ENCODE peak calls at places on chromosomes 5 and 9, in six cellular contexts. M is IMR-90, A is heart left ventricle, H is foreskin keratinocyte, O is AG04450, B is DND-41. D is an unnamed sample.

GRCh38 chr5:45686620-45687019 is 9.6 kb downstream of the HCN1 start:
- DNase-seq in H (no peak), M (no peak), O (no peak), B (no peak), A (no peak), D (no peak)

GRCh38 chr5:143338658-143339366 is 64.7 kb downstream of the NR3C1 start:
- DNase-seq in O (no peak), H (peak; percentile 85), B (no peak), A (no peak), M (peak; percentile 82), D (peak; percentile 48)

GRCh38 chr5:20359377-20359776 is 371.4 kb upstream of the CDH18 start:
- DNase-seq in A (no peak), O (no peak), H (no peak), B (no peak), M (no peak), D (no peak)

GRCh38 chr9:115694014-115694413 is 459.6 kb upstream of the PAPPA start:
- DNase-seq in O (peak; percentile 78), H (peak; percentile 59), B (no peak), A (no peak), M (peak; percentile 93), D (no peak)

GRCh38 chr5:126395198-126395597 is 28.0 kb upstream of the GRAMD2B start:
- DNase-seq in O (no peak), M (peak; percentile 73), H (peak; percentile 81), A (no peak), B (no peak), D (no peak)

GRCh38 chr9:130689937-130690700 is 3.5 kb upstream of the EXOSC2 start:
- DNase-seq in H (peak; percentile 92), A (peak; percentile 49), M (peak; percentile 94), O (peak; percentile 90), B (no peak), D (peak; percentile 81)

GRCh38 chr5:50807661-50808060 is 141.2 kb downstream of the PARP8 start:
- DNase-seq in M (peak; percentile 16), B (no peak), H (peak; percentile 97), O (no peak), A (no peak), D (peak; percentile 82)

GRCh38 chr5:39459091-39459490 is 34.3 kb upstream of the DAB2 start:
- DNase-seq in O (peak; percentile 54), A (no peak), H (no peak), M (peak; percentile 83), B (no peak), D (no peak)

GRCh38 chr5:109455598-109456096 is 45.9 kb upstream of the PJA2 start:
- DNase-seq in H (peak; percentile 100), M (peak; percentile 98), B (peak; percentile 44), O (peak; percentile 73), A (peak; percentile 39), D (peak; percentile 100)

GRCh38 chr5:38845555-38846378 is at the start of gene OSMR:
- DNase-seq in O (peak; percentile 97), H (peak; percentile 94), M (peak; percentile 98), B (no peak), A (peak; percentile 95), D (peak; percentile 88)

GRCh38 chr9:122777935-122778671 is 10.6 kb upstream of the OR5C1 start:
- DNase-seq in B (no peak), A (no peak), M (peak; percentile 79), H (peak; percentile 56), O (peak; percentile 68), D (peak; percentile 16)

GRCh38 chr9:107707419-107707837 is 217.9 kb upstream of the KLF4 start:
- DNase-seq in M (peak; percentile 97), A (no peak), O (peak; percentile 52), H (peak; percentile 93), B (no peak), D (no peak)

GRCh38 chr5:60595183-60595582 is 104.8 kb downstream of the DEPDC1B start:
- DNase-seq in A (no peak), B (no peak), M (no peak), H (no peak), O (no peak), D (no peak)

GRCh38 chr5:172076783-172077244 is 70.4 kb upstream of the FBXW11 start:
- DNase-seq in M (peak; percentile 48), A (no peak), H (peak; percentile 26), O (no peak), B (no peak), D (no peak)

GRCh38 chr5:124737651-124738050 is 8.8 kb downstream of the ZNF608 start:
- DNase-seq in B (no peak), H (no peak), M (no peak), O (no peak), A (no peak), D (no peak)

GRCh38 chr5:169354263-169354662 is 53.3 kb upstream of the SLIT3 start:
- DNase-seq in O (no peak), B (no peak), A (no peak), M (peak; percentile 53), H (peak; percentile 66), D (peak; percentile 49)

GRCh38 chr9:71285191-71285656 is 163.8 kb upstream of the TRPM3 start:
- DNase-seq in H (peak; percentile 46), A (no peak), M (peak; percentile 54), O (peak; percentile 33), B (peak; percentile 30), D (no peak)

GRCh38 chr9:129933709-129934586 is 98.7 kb downstream of the USP20 start:
- DNase-seq in H (no peak), M (peak; percentile 14), O (no peak), A (no peak), B (no peak), D (no peak)

GRCh38 chr5:123672067-123672466 is 160.1 kb downstream of the CSNK1G3 start:
- DNase-seq in M (peak; percentile 2), A (no peak), H (no peak), O (no peak), B (no peak), D (no peak)

GRCh38 chr5:50365615-50366251 is 75.4 kb downstream of the EMB start:
- DNase-seq in H (no peak), B (no peak), A (no peak), O (no peak), M (no peak), D (no peak)

GRCh38 chr5:15241216-15241821 is 258.7 kb upstream of the FBXL7 start:
- DNase-seq in M (peak; percentile 15), A (no peak), B (no peak), O (no peak), H (no peak), D (no peak)

GRCh38 chr9:6488395-6488794 is 75.4 kb downstream of the UHRF2 start:
- DNase-seq in B (no peak), A (no peak), M (no peak), H (no peak), O (no peak), D (no peak)

GRCh38 chr9:33921967-33922895 is 105.3 kb downstream of the UBE2R2 start:
- DNase-seq in H (no peak), M (no peak), O (no peak), A (no peak), B (peak; percentile 46), D (no peak)

GRCh38 chr5:132024789-132025402 is 13.4 kb upstream of the ACSL6 start:
- DNase-seq in H (no peak), A (no peak), M (no peak), B (no peak), O (no peak), D (no peak)

GRCh38 chr9:89154651-89155336 is 23.8 kb downstream of the SHC3 start:
- DNase-seq in A (no peak), M (peak; percentile 96), B (no peak), O (peak; percentile 71), H (peak; percentile 90), D (peak; percentile 73)

GRCh38 chr9:115211413-115212204 is 93.7 kb upstream of the TNC start:
- DNase-seq in H (no peak), M (peak; percentile 62), A (no peak), B (no peak), O (no peak), D (no peak)

GRCh38 chr5:134577796-134578577 is 52.5 kb downstream of the JADE2 start:
- DNase-seq in A (peak; percentile 76), O (peak; percentile 37), H (peak; percentile 46), M (peak; percentile 75), B (peak; percentile 79), D (no peak)

DNA sequence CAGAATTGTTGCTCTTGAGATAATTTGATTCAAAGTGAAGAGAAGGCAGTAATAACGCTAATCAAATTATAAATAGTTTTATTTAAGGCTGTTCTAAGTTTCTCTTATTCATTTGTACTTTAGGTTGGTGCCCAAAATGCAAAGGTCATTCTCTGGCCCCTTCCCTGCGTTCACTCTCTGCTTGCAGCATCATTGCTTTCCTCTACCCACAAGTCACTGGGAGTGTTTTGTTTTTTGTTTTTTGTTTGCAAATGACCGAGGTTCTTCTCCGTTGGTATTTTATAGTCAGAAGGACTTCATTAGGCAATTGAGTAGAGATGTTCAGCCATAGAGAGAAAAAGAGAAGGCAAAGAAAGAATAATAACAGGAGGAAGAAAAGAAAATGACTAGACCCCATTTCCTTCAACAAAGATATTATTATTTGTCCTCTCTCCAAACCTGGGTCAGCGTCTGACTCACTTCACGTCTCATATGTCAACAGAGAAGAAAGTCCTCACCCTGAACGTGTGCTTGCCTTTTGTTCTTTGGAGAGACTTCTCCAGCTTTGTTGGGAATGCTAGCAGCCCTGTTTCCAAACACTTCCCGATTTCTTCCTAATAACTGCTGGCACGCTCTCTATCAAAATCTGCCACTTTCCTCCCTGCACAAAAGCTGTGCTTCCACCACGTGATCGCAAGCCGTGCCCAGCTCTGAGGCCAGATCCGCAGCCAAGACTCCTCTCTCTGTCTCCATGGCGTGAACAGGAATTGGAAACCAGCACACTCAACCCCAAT is 119.8 kb downstream of the EBF1 start:
- DNase-seq in O (no peak), H (peak; percentile 18), B (no peak), A (peak; percentile 45), M (peak; percentile 29), D (no peak)
- H3K27ac ChIP-seq in O (no peak overlapping the region), H (no peak overlapping the region), B (no peak overlapping the region), A (peak overlapping the region; percentile 51), M (no peak overlapping the region), D (no peak overlapping the region)

DNA sequence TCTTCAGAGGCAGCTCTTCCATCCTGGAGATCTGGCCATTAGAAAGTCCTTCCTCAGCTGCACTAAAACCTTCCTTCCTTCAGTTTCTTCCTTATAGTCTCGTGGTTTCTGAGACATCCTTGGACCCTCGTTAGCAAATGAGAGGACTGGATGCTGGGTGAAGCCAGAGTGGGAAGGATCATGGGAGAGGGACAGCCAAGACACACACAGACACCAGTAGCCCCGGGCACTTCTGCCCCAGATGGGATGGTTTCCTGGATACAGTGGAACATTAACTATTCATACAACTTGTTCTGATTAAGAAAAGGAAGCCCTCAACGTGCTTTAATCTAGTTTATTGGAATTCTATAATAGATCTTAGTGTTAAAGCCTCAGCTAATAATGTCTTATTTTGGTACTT is 125.5 kb downstream of the SEC61B start:
- DNase-seq in B (no peak), O (no peak), M (no peak), A (no peak), H (no peak), D (no peak)
- H3K27ac ChIP-seq in B (no peak overlapping the region), O (no peak overlapping the region), M (no peak overlapping the region), A (no peak overlapping the region), H (no peak overlapping the region), D (no peak overlapping the region)

GRCh38 chr5:157371655-157372471 is 88.2 kb upstream of the NIPAL4 start:
- DNase-seq in A (no peak), H (no peak), B (no peak), M (peak; percentile 31), O (no peak), D (no peak)
- H3K27ac ChIP-seq in A (no peak overlapping the region), H (no peak overlapping the region), B (no peak overlapping the region), M (no peak overlapping the region), O (peak overlapping the region; percentile 85), D (no peak overlapping the region)

DNA sequence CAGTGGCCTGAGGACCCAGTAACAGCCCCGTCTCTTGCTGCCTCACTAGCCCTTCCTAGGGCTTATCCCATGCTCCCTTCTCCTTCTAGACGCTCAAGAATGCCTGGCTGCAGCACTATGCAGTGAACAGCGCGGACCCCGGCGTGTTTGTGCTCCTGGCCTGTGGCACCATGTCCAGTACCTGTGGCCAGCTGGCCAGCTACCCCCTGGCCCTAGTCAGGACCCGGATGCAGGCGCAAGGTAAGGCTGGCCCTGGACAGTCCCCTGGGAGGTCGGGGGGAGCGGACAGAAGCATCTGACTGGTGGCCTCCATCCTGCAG is 20.6 kb downstream of the PTGES2 start:
- DNase-seq in O (no peak), H (no peak), M (no peak), A (peak; percentile 27), B (no peak), D (no peak)
- H3K27ac ChIP-seq in O (no peak overlapping the region), H (no peak overlapping the region), M (no peak overlapping the region), A (no peak overlapping the region), B (no peak overlapping the region), D (no peak overlapping the region)

D was measured in epithelial cell of prostate.